ENCODE peak calls at places on chromosomes 3 and 15, in four cellular contexts. S is heart right ventricle, E is BE2C, P is psoas muscle. Q is an unnamed sample. For H3K4me1, the result is how much of the 10 kb centered on the place peaks cover.

GRCh38 chr3:53009826-53010539 is 35.9 kb downstream of the SFMBT1 start:
- DNase-seq in S (no peak), E (no peak), P (no peak), Q (no peak)

GRCh38 chr15:48645558-48646330 is at the start of gene FBN1:
- DNase-seq in S (peak), E (peak), P (peak), Q (peak)

GRCh38 chr3:13571264-13571663 is 22.3 kb downstream of the FBLN2 start:
- DNase-seq in S (no peak), E (no peak), P (no peak), Q (peak)

GRCh38 chr3:63576826-63577225 is 75.6 kb upstream of the SNTN start:
- DNase-seq in S (no peak), E (no peak), P (no peak), Q (no peak)

GRCh38 chr3:77254967-77255831 is 215.3 kb downstream of the ROBO2 start:
- DNase-seq in S (no peak), E (peak), P (no peak), Q (no peak)

GRCh38 chr3:39295184-39295775 is 15.4 kb upstream of the CX3CR1 start:
- DNase-seq in S (no peak), E (no peak), P (no peak), Q (no peak)

GRCh38 chr3:85433334-85433733 is 474.5 kb downstream of the CADM2 start:
- DNase-seq in S (no peak), E (no peak), P (no peak), Q (no peak)

GRCh38 chr3:10368512-10368911 is 47.6 kb upstream of the SEC13 start:
- DNase-seq in S (no peak), E (no peak), P (no peak), Q (no peak)

GRCh38 chr3:53721187-53721946 is 124.9 kb downstream of the CHDH start:
- DNase-seq in S (no peak), E (no peak), P (no peak), Q (no peak)

GRCh38 chr3:156443079-156443478 is 111.8 kb downstream of the SSR3 start:
- DNase-seq in S (no peak), E (no peak), P (no peak), Q (no peak)

GRCh38 chr15:33581032-33581431 is 270.3 kb downstream of the RYR3 start:
- DNase-seq in S (no peak), E (no peak), P (no peak), Q (no peak)

GRCh38 chr3:11434697-11435096 is 162.5 kb downstream of the ATG7 start:
- DNase-seq in S (no peak), E (no peak), P (no peak), Q (no peak)

GRCh38 chr3:196641278-196642058 is 2.0 kb downstream of the NRROS start:
- DNase-seq in S (no peak), E (no peak), P (no peak), Q (no peak)

GRCh38 chr3:175163686-175164085 is 304.6 kb downstream of the NAALADL2 start:
- DNase-seq in S (no peak), E (no peak), P (no peak), Q (no peak)

GRCh38 chr3:59939826-59940426 is 890.1 kb upstream of the CFAP20DC start:
- DNase-seq in S (no peak), E (no peak), P (no peak), Q (no peak)

GRCh38 chr3:129424185-129424841 is 4.1 kb downstream of the EFCAB12 start:
- DNase-seq in S (no peak), E (no peak), P (no peak), Q (no peak)

GRCh38 chr3:47874913-47875312 is 72.0 kb downstream of the DHX30 start:
- DNase-seq in S (no peak), E (no peak), P (no peak), Q (no peak)

GRCh38 chr3:130014526-130014925 is 40.0 kb downstream of the TRH start:
- DNase-seq in S (no peak), E (no peak), P (no peak), Q (no peak)

GRCh38 chr3:192545346-192545745 is 182.0 kb downstream of the FGF12 start:
- DNase-seq in S (no peak), E (no peak), P (no peak), Q (no peak)

GRCh38 chr3:43913549-43913948 is 222.8 kb downstream of the ABHD5 start:
- DNase-seq in S (no peak), E (no peak), P (no peak), Q (no peak)

GRCh38 chr15:40272713-40273056 is 10.2 kb downstream of the ANKRD63 start:
- DNase-seq in S (no peak), E (peak), P (no peak), Q (no peak)

GRCh38 chr3:190826018-190826417 is 36.5 kb downstream of the GMNC start:
- DNase-seq in S (no peak), E (no peak), P (no peak), Q (no peak)

GRCh38 chr15:40054746-40055575 is 16.0 kb upstream of the SRP14 start:
- DNase-seq in S (no peak), E (no peak), P (peak), Q (peak)

GRCh38 chr15:38746211-38746610 is 181.6 kb upstream of the RASGRP1 start:
- DNase-seq in S (no peak), E (no peak), P (no peak), Q (no peak)

GRCh38 chr3:126109146-126109859 is 25.4 kb upstream of the SLC41A3 start:
- DNase-seq in S (no peak), E (no peak), P (no peak), Q (no peak)

GRCh38 chr3:48004694-48005093 is 11.5 kb downstream of the MAP4 start:
- DNase-seq in S (no peak), E (no peak), P (no peak), Q (no peak)

GRCh38 chr3:132652640-132653270 is 6.9 kb downstream of the ACAD11 start:
- DNase-seq in S (no peak), E (no peak), P (no peak), Q (no peak)

GRCh38 chr3:194003128-194004057 is 132.6 kb upstream of the HES1 start:
- DNase-seq in S (peak), E (peak), P (peak), Q (peak)

GRCh38 chr3:68059628-68060027 is 405.2 kb upstream of the SUCLG2 start:
- DNase-seq in S (no peak), E (no peak), P (no peak), Q (no peak)

GRCh38 chr15:82414536-82415191 is 15.0 kb upstream of the GOLGA6L9 start:
- DNase-seq in S (no peak), E (no peak), P (no peak), Q (no peak)

GRCh38 chr3:150421799-150422548 is 13.9 kb downstream of the TSC22D2 start:
- DNase-seq in S (no peak), E (no peak), P (no peak), Q (no peak)
- H3K4me1 ChIP-seq in S (under half), E (under half), P (under half), Q (under half)

GRCh38 chr3:172626241-172626640 is 84.6 kb downstream of the NCEH1 start:
- DNase-seq in S (no peak), E (no peak), P (no peak), Q (no peak)

GRCh38 chr3:172625404-172625803 is 85.5 kb downstream of the NCEH1 start:
- DNase-seq in S (no peak), E (no peak), P (no peak), Q (no peak)

GRCh38 chr3:172624999-172625398 is 85.9 kb downstream of the NCEH1 start:
- DNase-seq in S (no peak), E (no peak), P (no peak), Q (no peak)

GRCh38 chr3:172622916-172623700 is 87.8 kb downstream of the NCEH1 start:
- DNase-seq in S (no peak), E (peak), P (no peak), Q (no peak)

GRCh38 chr3:172622156-172622555 is 88.7 kb downstream of the NCEH1 start:
- DNase-seq in S (no peak), E (no peak), P (no peak), Q (no peak)
- H3K4me3 ChIP-seq in S (no peak), E (no peak), P (no peak), Q (no peak)

DNA sequence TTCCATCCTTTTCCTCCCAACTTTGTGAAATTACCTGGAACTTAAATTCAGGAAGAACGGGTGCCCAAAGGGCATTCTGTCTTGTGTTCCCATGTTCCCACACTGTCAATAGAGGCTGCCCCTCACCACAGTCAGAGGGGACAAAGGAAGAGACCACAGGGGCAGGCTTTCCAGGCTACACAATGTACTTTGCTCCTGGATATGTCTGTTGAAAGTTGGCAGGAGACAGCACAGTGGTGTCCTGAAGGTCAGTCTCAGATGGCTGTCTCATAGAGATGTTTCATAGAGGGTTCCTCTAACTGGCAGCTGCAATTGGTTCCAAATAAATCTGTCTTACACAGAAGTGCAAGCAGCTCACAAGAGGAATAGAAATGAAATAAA is 107.8 kb upstream of the TGFBR2 start:
- DNase-seq in S (no peak), E (no peak), P (no peak), Q (no peak)
- H3K4me1 ChIP-seq in S (under half), E (under half), P (under half), Q (under half)

GRCh38 chr3:113240841-113241240 is 29.5 kb downstream of the BOC start:
- DNase-seq in S (no peak), E (no peak), P (no peak), Q (no peak)

GRCh38 chr3:113243071-113243470 is 31.7 kb downstream of the BOC start:
- DNase-seq in S (no peak), E (no peak), P (no peak), Q (no peak)

GRCh38 chr3:113242091-113242581 is 30.8 kb downstream of the BOC start:
- DNase-seq in S (no peak), E (no peak), P (no peak), Q (no peak)

GRCh38 chr3:113243846-113244245 is 32.5 kb downstream of the BOC start:
- DNase-seq in S (no peak), E (no peak), P (no peak), Q (no peak)

GRCh38 chr3:113241292-113242033 is 30.1 kb downstream of the BOC start:
- DNase-seq in S (no peak), E (peak), P (no peak), Q (no peak)
- H3K4me3 ChIP-seq in S (no peak), E (no peak), P (no peak), Q (no peak)

GRCh38 chr3:15291589-15292541 is 40.5 kb downstream of the SH3BP5 start:
- DNase-seq in S (no peak), E (no peak), P (no peak), Q (no peak)

GRCh38 chr3:15295506-15295905 is 36.9 kb downstream of the SH3BP5 start:
- DNase-seq in S (no peak), E (no peak), P (no peak), Q (no peak)

GRCh38 chr3:15294914-15295313 is 37.5 kb downstream of the SH3BP5 start:
- DNase-seq in S (no peak), E (no peak), P (no peak), Q (peak)

GRCh38 chr3:15290731-15291130 is 41.7 kb downstream of the SH3BP5 start:
- DNase-seq in S (no peak), E (no peak), P (no peak), Q (no peak)

GRCh38 chr3:15292765-15293522 is 39.4 kb downstream of the SH3BP5 start:
- DNase-seq in S (peak), E (no peak), P (peak), Q (peak)
- H3K4me1 ChIP-seq in S (under half), E (under half), P (under half), Q (under half)

GRCh38 chr3:134374791-134375541 is 719 bp upstream of the AMOTL2 start:
- DNase-seq in S (peak), E (no peak), P (peak), Q (peak)

GRCh38 chr3:134373942-134374790 is at the start of gene AMOTL2:
- DNase-seq in S (peak), E (peak), P (peak), Q (peak)

GRCh38 chr3:134376786-134377431 is 2.7 kb upstream of the AMOTL2 start:
- DNase-seq in S (no peak), E (no peak), P (no peak), Q (peak)

GRCh38 chr3:134376385-134376765 is 2.1 kb upstream of the AMOTL2 start:
- DNase-seq in S (no peak), E (no peak), P (no peak), Q (peak)

DNA sequence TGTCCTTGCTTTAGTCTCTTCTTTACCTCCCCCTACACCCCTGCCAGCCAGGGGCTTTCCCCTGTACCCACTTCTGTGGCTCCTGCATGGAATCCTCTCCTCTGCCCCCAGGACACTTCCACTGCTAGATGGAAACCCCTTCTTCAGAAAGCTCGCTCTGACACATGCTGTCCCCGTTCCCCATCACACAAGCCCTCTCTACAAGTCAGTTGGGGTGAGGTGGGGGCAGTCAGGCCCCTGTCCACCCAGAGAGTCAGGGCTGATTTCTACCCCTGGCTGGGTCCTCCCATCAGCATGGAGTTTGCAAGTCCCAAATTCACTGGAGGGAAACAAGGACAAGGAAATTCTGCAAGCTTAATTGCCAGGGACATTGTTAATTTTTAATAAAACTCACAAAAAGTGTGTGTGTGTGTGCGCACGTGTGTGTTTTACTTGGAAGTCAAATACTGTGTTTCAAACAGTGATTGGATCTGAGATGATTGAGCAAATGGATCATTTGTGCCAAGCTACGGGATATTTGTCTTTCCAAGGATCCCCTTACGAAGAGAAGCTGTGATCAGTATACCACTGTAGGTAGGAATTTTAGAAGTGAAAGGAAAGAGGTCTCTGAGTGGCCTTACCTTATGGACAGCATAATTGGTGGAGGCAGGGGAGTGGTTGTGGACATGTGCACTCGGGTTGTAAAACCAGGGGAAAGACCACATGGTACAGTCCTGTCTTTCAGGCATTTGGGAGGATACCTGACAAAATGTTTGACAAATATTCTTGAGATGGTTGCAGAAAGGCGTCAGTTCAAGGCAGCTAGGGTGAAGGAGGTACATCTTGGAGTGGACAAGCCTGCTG is 1.5 kb upstream of the AMOTL2 start:
- DNase-seq in S (no peak), E (no peak), P (no peak), Q (peak)
- H3K4me3 ChIP-seq in S (peak), E (no peak), P (peak), Q (no peak)

GRCh38 chr3:58355174-58355573 is 22.5 kb downstream of the PXK start:
- DNase-seq in S (no peak), E (no peak), P (no peak), Q (no peak)

GRCh38 chr3:58351920-58352319 is 19.2 kb downstream of the PXK start:
- DNase-seq in S (no peak), E (peak), P (no peak), Q (no peak)

GRCh38 chr3:58352624-58353023 is 19.9 kb downstream of the PXK start:
- DNase-seq in S (no peak), E (no peak), P (no peak), Q (no peak)

GRCh38 chr3:58356054-58356453 is 23.4 kb downstream of the PXK start:
- DNase-seq in S (no peak), E (no peak), P (no peak), Q (no peak)

GRCh38 chr3:58353722-58354553 is 21.2 kb downstream of the PXK start:
- DNase-seq in S (no peak), E (no peak), P (no peak), Q (no peak)
- H3K4me1 ChIP-seq in S (under half), E (under half), P (under half), Q (under half)

DNA sequence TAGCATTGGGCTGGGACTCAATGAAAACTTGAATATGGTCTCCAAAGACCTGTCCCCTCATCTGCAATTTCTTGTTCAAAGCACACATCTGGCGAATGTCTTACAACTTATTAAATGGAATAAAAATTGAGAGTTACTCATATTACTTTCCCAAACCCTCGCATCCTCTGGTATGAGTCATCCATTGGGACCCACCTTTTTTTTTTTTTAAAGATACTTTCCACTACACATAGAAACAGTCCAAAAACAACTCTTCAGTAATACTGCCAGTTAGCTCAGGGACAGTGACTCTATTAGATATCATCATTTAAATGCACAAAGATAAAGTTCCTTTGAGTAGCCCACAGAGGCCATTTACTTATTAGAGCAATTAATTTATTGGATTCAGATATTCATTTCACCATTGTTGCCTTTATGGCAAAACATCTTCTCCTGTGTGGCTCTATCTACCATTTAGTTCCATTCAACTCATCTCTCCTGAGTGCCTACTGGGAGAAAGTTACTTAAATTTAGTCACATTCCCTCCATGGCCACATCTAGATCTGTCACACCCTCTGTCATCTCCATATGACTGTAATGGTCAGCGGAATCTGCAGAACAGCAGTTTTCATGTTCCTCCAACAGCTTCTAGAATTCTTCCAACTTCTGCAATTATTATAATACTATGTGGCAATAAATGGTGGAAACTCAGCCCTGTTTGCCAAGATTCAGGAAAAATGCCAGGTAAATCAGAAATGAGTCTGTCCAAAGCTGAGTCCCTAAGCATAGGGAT is 77.9 kb upstream of the ARHGEF3 start:
- DNase-seq in S (no peak), E (no peak), P (no peak), Q (no peak)
- H3K4me3 ChIP-seq in S (no peak), E (no peak), P (no peak), Q (no peak)

Q was measured in aorta.